ENCODE peak calls at places on chromosome 17, in four cellular contexts. A is HepG2, P is WTC11, B is SK-N-SH. G is an unnamed sample.

GRCh38 chr17:68591583-68591982 is 9.6 kb downstream of the FAM20A start:
- DNase-seq in A (no peak), P (peak), B (no peak), G (peak)

GRCh38 chr17:64151016-64151368 is 21.0 kb upstream of the ERN1 start:
- DNase-seq in A (no peak), P (no peak), B (no peak), G (no peak)

GRCh38 chr17:3956983-3957382 is 7.3 kb downstream of the ATP2A3 start:
- DNase-seq in A (no peak), P (no peak), B (no peak), G (no peak)

GRCh38 chr17:7818746-7819645 is 15.0 kb upstream of the KDM6B start:
- DNase-seq in A (no peak), P (no peak), B (no peak), G (no peak)

GRCh38 chr17:45129426-45129939 is 2.8 kb downstream of the PLCD3 start:
- DNase-seq in A (peak), P (no peak), B (no peak), G (no peak)

GRCh38 chr17:13786000-13786598 is 184.4 kb upstream of the HS3ST3A1 start:
- DNase-seq in A (no peak), P (no peak), B (no peak), G (no peak)

GRCh38 chr17:77366206-77366557 is 225.4 kb downstream of the SEC14L1 start:
- DNase-seq in A (no peak), P (no peak), B (no peak), G (no peak)

GRCh38 chr17:50676065-50676975 is 31.4 kb downstream of the ANKRD40 start:
- DNase-seq in A (no peak), P (no peak), B (no peak), G (no peak)

GRCh38 chr17:71975331-71975801 is 145.5 kb upstream of the SOX9 start:
- DNase-seq in A (no peak), P (no peak), B (no peak), G (no peak)

GRCh38 chr17:66652840-66653507 is 181.9 kb upstream of the CACNG5 start:
- DNase-seq in A (no peak), P (no peak), B (no peak), G (no peak)

GRCh38 chr17:77214743-77215142 is 74.0 kb downstream of the SEC14L1 start:
- DNase-seq in A (peak), P (peak), B (peak), G (no peak)

GRCh38 chr17:62692721-62693431 is 65.4 kb downstream of the MRC2 start:
- DNase-seq in A (peak), P (peak), B (peak), G (peak)

GRCh38 chr17:81579821-81580321 is 27.7 kb upstream of the FAAP100 start:
- DNase-seq in A (no peak), P (no peak), B (no peak), G (peak)

GRCh38 chr17:3963214-3964201 is 729 bp downstream of the ATP2A3 start:
- DNase-seq in A (no peak), P (peak), B (peak), G (peak)

GRCh38 chr17:7413346-7413985 is 5.8 kb downstream of the NLGN2 start:
- DNase-seq in A (no peak), P (no peak), B (no peak), G (no peak)

GRCh38 chr17:15777717-15778116 is 45.6 kb downstream of the TBC1D26 start:
- DNase-seq in A (no peak), P (no peak), B (no peak), G (no peak)

GRCh38 chr17:39612291-39612894 is 4.7 kb upstream of the NEUROD2 start:
- DNase-seq in A (no peak), P (no peak), B (no peak), G (no peak)

GRCh38 chr17:62715882-62716390 is 88.5 kb downstream of the MRC2 start:
- DNase-seq in A (no peak), P (no peak), B (no peak), G (no peak)

GRCh38 chr17:76071497-76072148 is 694 bp downstream of the SRP68 start:
- DNase-seq in A (no peak), P (no peak), B (no peak), G (no peak)

GRCh38 chr17:63685021-63685420 is 14.9 kb downstream of the LIMD2 start:
- DNase-seq in A (no peak), P (no peak), B (no peak), G (no peak)

GRCh38 chr17:39794249-39794970 is 56.7 kb downstream of the GRB7 start:
- DNase-seq in A (no peak), P (no peak), B (no peak), G (no peak)

GRCh38 chr17:78728495-78728894 is 53.6 kb downstream of the CYTH1 start:
- DNase-seq in A (no peak), P (no peak), B (no peak), G (no peak)

GRCh38 chr17:76529643-76530488 is 7.6 kb downstream of the CYGB start:
- DNase-seq in A (peak), P (no peak), B (peak), G (peak)

GRCh38 chr17:1890758-1891450 is 61.1 kb downstream of the RPA1 start:
- DNase-seq in A (no peak), P (no peak), B (no peak), G (no peak)

GRCh38 chr17:29176500-29177351 is 3.5 kb downstream of the MYO18A start:
- DNase-seq in A (peak), P (peak), B (peak), G (peak)

GRCh38 chr17:36901506-36901905 is 35.8 kb upstream of the LHX1 start:
- DNase-seq in A (peak), P (peak), B (no peak), G (no peak)

GRCh38 chr17:12765544-12765943 is 23.8 kb upstream of the ARHGAP44 start:
- DNase-seq in A (no peak), P (no peak), B (no peak), G (peak)

GRCh38 chr17:50201226-50201854 is at the start of gene COL1A1:
- DNase-seq in A (no peak), P (peak), B (peak), G (no peak)

GRCh38 chr17:16440814-16441629 is 25.7 kb downstream of the TRPV2 start:
- DNase-seq in A (no peak), P (no peak), B (no peak), G (no peak)

GRCh38 chr17:16926061-16926511 is 45.8 kb downstream of the TNFRSF13B start:
- DNase-seq in A (no peak), P (peak), B (no peak), G (no peak)

DNA sequence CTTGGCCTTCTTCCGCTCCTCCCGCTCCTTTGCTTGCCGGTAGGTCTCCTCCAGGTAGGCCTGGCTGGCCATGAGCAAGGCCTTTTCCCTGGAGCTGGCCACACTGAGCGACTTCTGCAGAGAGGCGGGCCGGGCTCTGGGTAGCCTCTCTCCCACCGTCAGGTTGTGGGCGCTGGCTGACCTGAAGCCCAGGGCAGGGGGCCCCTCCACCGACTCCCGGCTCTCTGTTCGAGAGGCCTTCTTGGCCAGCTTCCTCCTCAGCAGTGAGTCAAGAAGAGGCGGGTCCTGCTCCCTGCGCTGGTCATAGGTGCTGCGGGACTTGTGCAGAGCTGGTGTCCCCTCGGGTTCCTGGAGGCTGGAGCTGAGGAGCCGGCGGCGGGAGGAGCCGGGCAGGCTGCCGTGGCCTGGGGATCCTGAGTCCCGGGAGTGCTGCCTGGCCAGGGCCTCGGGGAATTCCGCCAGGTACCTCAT is 12.8 kb downstream of the GPR179 start:
- DNase-seq in A (no peak), P (no peak), B (no peak), G (no peak)
- TF ChIP-seq FOXJ3 in A (no peak), P (no peak), B (no peak), G (no peak)

DNA sequence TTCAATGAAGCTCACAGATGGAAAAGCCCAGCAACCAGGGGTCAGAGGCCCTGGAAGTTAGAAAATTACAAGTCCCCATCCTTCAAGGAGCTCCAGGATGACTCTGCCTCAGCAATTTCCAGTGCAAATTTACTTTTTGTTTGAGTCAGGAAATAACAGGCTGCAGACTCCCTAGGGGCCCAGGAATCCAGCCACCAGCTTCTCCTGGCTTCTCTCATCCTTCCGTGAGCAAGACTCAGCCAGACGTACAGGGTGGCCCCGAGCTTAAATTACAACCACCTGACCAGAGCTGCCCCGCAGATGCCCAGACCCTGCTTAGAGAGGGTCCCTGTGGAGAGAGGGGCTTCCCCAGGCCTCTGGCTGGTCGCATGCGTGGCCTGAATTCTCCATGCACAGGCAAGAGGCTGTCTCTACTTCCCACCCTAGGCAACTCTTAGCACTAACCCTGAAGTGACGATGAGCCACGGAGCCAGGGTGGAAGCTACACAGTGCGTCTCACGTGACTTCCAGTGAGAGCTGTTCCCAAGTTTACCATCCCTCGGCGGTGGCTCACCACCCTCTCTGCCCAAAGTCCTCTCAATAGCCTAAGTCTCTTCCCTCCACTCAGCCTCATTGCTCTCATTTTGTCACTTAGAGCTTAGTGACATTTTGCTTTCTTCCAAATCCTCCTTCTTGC is 27.1 kb downstream of the GPR142 start:
- DNase-seq in A (no peak), P (no peak), B (no peak), G (no peak)
- TF ChIP-seq FOXJ3 in A (no peak), P (no peak), B (no peak), G (no peak)

DNA sequence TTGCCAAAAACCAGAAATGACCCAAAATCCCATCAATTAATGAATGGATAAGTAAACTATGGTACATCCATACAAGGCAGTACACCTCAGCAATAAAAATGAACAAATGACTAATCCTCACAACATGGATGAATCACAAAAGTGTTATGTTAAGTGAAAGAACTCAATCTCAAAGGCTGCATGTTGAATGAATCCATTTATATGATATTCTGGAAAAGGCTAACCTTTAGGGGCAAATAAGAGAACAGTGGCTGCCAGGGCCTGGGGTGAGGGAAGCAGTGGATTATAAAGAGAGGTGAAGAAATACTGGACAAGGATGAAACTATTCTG is 46.1 kb upstream of the MSI2 start:
- DNase-seq in A (no peak), P (no peak), B (no peak), G (no peak)
- TF ChIP-seq FOXJ3 in A (no peak), P (no peak), B (no peak), G (no peak)

GRCh38 chr17:79742951-79743476 is 12.3 kb downstream of the ENPP7 start:
- DNase-seq in A (peak), P (no peak), B (peak), G (no peak)

GRCh38 chr17:79745641-79746105 is 14.9 kb downstream of the ENPP7 start:
- DNase-seq in A (no peak), P (no peak), B (no peak), G (no peak)

GRCh38 chr17:79742589-79742918 is 11.8 kb downstream of the ENPP7 start:
- DNase-seq in A (no peak), P (no peak), B (no peak), G (no peak)

GRCh38 chr17:79741751-79742588 is 11.2 kb downstream of the ENPP7 start:
- DNase-seq in A (peak), P (peak), B (peak), G (peak)

GRCh38 chr17:79743614-79744013 is 12.9 kb downstream of the ENPP7 start:
- DNase-seq in A (no peak), P (no peak), B (no peak), G (no peak)
- TF ChIP-seq FOXJ3 in A (no peak), P (no peak), B (no peak), G (no peak)

G was measured in K562.